ENCODE peak calls at places on chromosomes 6 and 20, in nine cellular contexts. J is left lung, T is nephron progenitor cell, E is astrocyte of the spinal cord, G is GM20000, V is cardiac fibroblast, Z is fibroblast of lung, I is AG04449, Y is A549. N is an unnamed sample.

GRCh38 chr6:148425443-148425842 is 82.8 kb downstream of the SASH1 start:
- DNase-seq in J (no peak), T (no peak), E (no peak), G (no peak), V (no peak), Z (no peak), I (no peak), Y (no peak), N (no peak)

GRCh38 chr6:128507337-128508310 is 12.8 kb downstream of the PTPRK start:
- DNase-seq in J (no peak), T (no peak), E (peak), G (no peak), V (peak), Z (peak), I (peak), Y (no peak), N (no peak)

GRCh38 chr20:420721-421574 is 12.8 kb downstream of the RBCK1 start:
- DNase-seq in J (no peak), T (no peak), E (no peak), G (no peak), V (no peak), Z (no peak), I (no peak), Y (peak), N (no peak)

GRCh38 chr20:38229376-38230252 is 30.9 kb downstream of the KIAA1755 start:
- DNase-seq in J (no peak), T (peak), E (no peak), G (peak), V (peak), Z (no peak), I (no peak), Y (no peak), N (no peak)

GRCh38 chr6:35496851-35497570 is at the start of gene TEAD3:
- DNase-seq in J (peak), T (peak), E (peak), G (peak), V (peak), Z (peak), I (no peak), Y (peak), N (peak)

GRCh38 chr20:63296411-63297299 is 3.7 kb downstream of the COL20A1 start:
- DNase-seq in J (no peak), T (no peak), E (no peak), G (no peak), V (no peak), Z (no peak), I (no peak), Y (no peak), N (no peak)

GRCh38 chr6:116218172-116218633 is 35.7 kb downstream of the TSPYL4 start:
- DNase-seq in J (no peak), T (no peak), E (peak), G (no peak), V (peak), Z (no peak), I (no peak), Y (no peak), N (no peak)

GRCh38 chr6:82076855-82077254 is 170.7 kb downstream of the IBTK start:
- DNase-seq in J (no peak), T (no peak), E (peak), G (no peak), V (peak), Z (no peak), I (no peak), Y (no peak), N (no peak)

GRCh38 chr20:24662286-24662685 is 192.9 kb downstream of the SYNDIG1 start:
- DNase-seq in J (no peak), T (no peak), E (no peak), G (no peak), V (no peak), Z (no peak), I (no peak), Y (no peak), N (no peak)

GRCh38 chr6:113596907-113597583 is 260.1 kb upstream of the MARCKS start:
- DNase-seq in J (no peak), T (peak), E (peak), G (no peak), V (peak), Z (peak), I (peak), Y (no peak), N (no peak)

GRCh38 chr6:21965953-21966539 is 330.8 kb downstream of the PRL start:
- DNase-seq in J (no peak), T (no peak), E (no peak), G (no peak), V (no peak), Z (no peak), I (no peak), Y (no peak), N (no peak)

GRCh38 chr20:33561981-33562601 is 72.2 kb downstream of the CBFA2T2 start:
- DNase-seq in J (peak), T (no peak), E (peak), G (no peak), V (peak), Z (peak), I (peak), Y (peak), N (no peak)

GRCh38 chr6:125197795-125198269 is 44.3 kb downstream of the TPD52L1 start:
- DNase-seq in J (peak), T (peak), E (peak), G (no peak), V (peak), Z (peak), I (no peak), Y (peak), N (no peak)

GRCh38 chr20:17225891-17226409 is 890 bp upstream of the PCSK2 start:
- DNase-seq in J (no peak), T (peak), E (no peak), G (no peak), V (no peak), Z (no peak), I (no peak), Y (no peak), N (no peak)

GRCh38 chr6:2542858-2543218 is 207.9 kb downstream of the MYLK4 start:
- DNase-seq in J (peak), T (no peak), E (peak), G (no peak), V (peak), Z (peak), I (no peak), Y (no peak), N (no peak)

GRCh38 chr6:9523462-9523861 is 891.4 kb downstream of the TFAP2A start:
- DNase-seq in J (no peak), T (no peak), E (peak), G (no peak), V (peak), Z (peak), I (peak), Y (no peak), N (no peak)

GRCh38 chr6:49909508-49910047 is 43.2 kb upstream of the CRISP1 start:
- DNase-seq in J (no peak), T (no peak), E (no peak), G (no peak), V (no peak), Z (no peak), I (no peak), Y (no peak), N (no peak)

GRCh38 chr20:37939701-37940151 is 36.8 kb downstream of the VSTM2L start:
- DNase-seq in J (no peak), T (no peak), E (no peak), G (no peak), V (no peak), Z (no peak), I (no peak), Y (no peak), N (no peak)

GRCh38 chr20:50788045-50788867 is 6.6 kb upstream of the BCAS4 start:
- DNase-seq in J (no peak), T (no peak), E (peak), G (no peak), V (peak), Z (peak), I (no peak), Y (peak), N (no peak)

GRCh38 chr6:107620736-107621135 is 130.8 kb downstream of the SOBP start:
- DNase-seq in J (no peak), T (no peak), E (no peak), G (no peak), V (peak), Z (peak), I (no peak), Y (no peak), N (no peak)

GRCh38 chr20:50690562-50690978 is 772 bp downstream of the RIPOR3 start:
- DNase-seq in J (no peak), T (no peak), E (peak), G (no peak), V (no peak), Z (no peak), I (no peak), Y (no peak), N (no peak)

GRCh38 chr20:23270427-23270911 is 80.1 kb upstream of the NXT1 start:
- DNase-seq in J (no peak), T (no peak), E (peak), G (no peak), V (peak), Z (peak), I (peak), Y (no peak), N (no peak)

GRCh38 chr6:123036663-123037062 is 40.6 kb downstream of the CLVS2 start:
- DNase-seq in J (no peak), T (no peak), E (no peak), G (no peak), V (no peak), Z (no peak), I (no peak), Y (no peak), N (no peak)

GRCh38 chr6:11921017-11921438 is 91.1 kb upstream of the HIVEP1 start:
- DNase-seq in J (peak), T (no peak), E (peak), G (no peak), V (peak), Z (peak), I (peak), Y (peak), N (no peak)

GRCh38 chr6:12957321-12958051 is 240.9 kb downstream of the PHACTR1 start:
- DNase-seq in J (peak), T (peak), E (peak), G (peak), V (peak), Z (peak), I (no peak), Y (peak), N (no peak)

GRCh38 chr6:33766921-33767700 is 20.4 kb upstream of the IP6K3 start:
- DNase-seq in J (no peak), T (no peak), E (no peak), G (no peak), V (no peak), Z (no peak), I (no peak), Y (no peak), N (no peak)

GRCh38 chr6:95240514-95240913 is 336.8 kb upstream of the MANEA start:
- DNase-seq in J (no peak), T (no peak), E (no peak), G (no peak), V (peak), Z (no peak), I (no peak), Y (no peak), N (no peak)

GRCh38 chr6:142537612-142538478 is 236.0 kb downstream of the ADGRG6 start:
- DNase-seq in J (no peak), T (no peak), E (no peak), G (no peak), V (peak), Z (no peak), I (no peak), Y (no peak), N (no peak)
- TF ChIP-seq CTCF in J (peak), T (peak), E (peak), G (no peak), V (peak), Z (peak), I (peak), Y (peak), N (no peak)

GRCh38 chr6:149897855-149898744 is at the start of gene RAET1E:
- DNase-seq in J (no peak), T (no peak), E (no peak), G (no peak), V (no peak), Z (no peak), I (no peak), Y (no peak), N (no peak)
- TF ChIP-seq CTCF in J (no peak), T (no peak), E (peak), G (no peak), V (no peak), Z (no peak), I (no peak), Y (peak), N (no peak)

GRCh38 chr6:47646689-47647088 is 51.7 kb upstream of the ADGRF4 start:
- DNase-seq in J (no peak), T (no peak), E (no peak), G (no peak), V (no peak), Z (no peak), I (no peak), Y (no peak), N (no peak)
- TF ChIP-seq CTCF in J (no peak), T (no peak), E (no peak), G (no peak), V (no peak), Z (no peak), I (no peak), Y (no peak), N (no peak)

DNA sequence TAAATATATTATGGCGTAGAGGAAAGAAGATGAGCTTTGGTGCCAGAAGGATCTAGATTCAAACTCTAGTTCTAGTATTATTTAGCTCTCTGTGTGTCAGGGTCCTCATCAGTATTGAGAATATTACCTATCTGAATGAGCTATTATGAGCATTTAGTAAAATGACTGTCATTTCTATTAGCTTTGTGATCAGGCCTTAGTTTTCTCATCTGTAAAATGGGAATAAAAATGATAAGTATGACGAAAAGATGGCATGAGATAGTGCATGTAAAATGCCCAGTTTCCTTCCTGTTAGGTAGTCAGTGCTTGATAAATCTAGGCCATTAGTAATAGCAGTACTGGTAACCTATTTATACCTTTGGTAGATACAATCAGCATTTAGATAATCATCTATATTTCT is 35.1 kb downstream of the NOX3 start:
- DNase-seq in J (no peak), T (no peak), E (no peak), G (no peak), V (no peak), Z (no peak), I (no peak), Y (no peak), N (no peak)
- TF ChIP-seq CTCF in J (no peak), T (no peak), E (no peak), G (no peak), V (no peak), Z (no peak), I (no peak), Y (no peak), N (no peak)

GRCh38 chr6:111870751-111871064 is 2.5 kb downstream of the FYN start:
- DNase-seq in J (no peak), T (no peak), E (no peak), G (no peak), V (no peak), Z (no peak), I (no peak), Y (no peak), N (no peak)

GRCh38 chr6:111871207-111871606 is 2.0 kb downstream of the FYN start:
- DNase-seq in J (no peak), T (no peak), E (no peak), G (peak), V (no peak), Z (no peak), I (no peak), Y (no peak), N (no peak)

GRCh38 chr6:111872521-111873177 is 603 bp downstream of the FYN start:
- DNase-seq in J (peak), T (peak), E (peak), G (peak), V (peak), Z (peak), I (no peak), Y (no peak), N (peak)

GRCh38 chr6:111871725-111872520 is 1.3 kb downstream of the FYN start:
- DNase-seq in J (no peak), T (peak), E (peak), G (peak), V (peak), Z (peak), I (no peak), Y (peak), N (no peak)

DNA sequence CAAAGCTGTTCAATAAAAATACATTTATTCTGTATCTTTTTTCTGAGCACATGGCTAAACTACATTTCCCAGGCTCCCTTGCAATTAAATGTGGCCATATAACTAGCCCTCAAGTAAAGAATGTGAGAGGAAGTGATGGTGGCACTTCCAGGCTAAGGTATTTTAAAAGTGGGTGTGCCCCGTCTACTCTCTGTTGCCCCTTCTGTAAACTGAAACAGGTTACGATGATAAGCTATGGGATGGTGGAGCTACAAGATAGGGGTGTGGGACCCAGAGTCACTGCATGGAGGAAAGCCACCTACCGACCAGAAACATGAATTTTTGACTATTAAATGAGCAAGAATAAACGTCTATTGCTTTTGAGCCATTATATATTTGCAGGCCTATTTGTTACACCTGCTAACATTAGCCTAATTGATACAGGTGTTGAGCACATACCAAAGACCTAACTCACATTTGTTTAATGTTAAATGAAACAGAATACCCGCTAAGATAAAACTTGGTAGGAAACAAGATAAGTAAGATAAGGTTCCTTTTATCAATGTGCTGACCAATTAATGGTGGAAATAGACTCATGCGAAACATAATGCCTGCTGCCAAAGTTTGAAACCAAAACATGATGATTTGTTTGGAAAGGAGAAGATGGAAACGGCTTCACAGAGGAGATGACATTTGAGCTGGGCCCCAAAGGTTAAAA is 3.0 kb downstream of the FYN start:
- DNase-seq in J (no peak), T (no peak), E (no peak), G (no peak), V (no peak), Z (peak), I (no peak), Y (no peak), N (no peak)
- TF ChIP-seq CTCF in J (no peak), T (no peak), E (no peak), G (no peak), V (no peak), Z (no peak), I (no peak), Y (no peak), N (peak)

GRCh38 chr20:41746635-41747034 is 128.5 kb upstream of the CHD6 start:
- DNase-seq in J (no peak), T (no peak), E (no peak), G (no peak), V (no peak), Z (no peak), I (no peak), Y (no peak), N (no peak)
- TF ChIP-seq CTCF in J (no peak), T (no peak), E (no peak), G (no peak), V (no peak), Z (no peak), I (no peak), Y (no peak), N (no peak)

GRCh38 chr20:7976015-7976414 is 35.8 kb upstream of the HAO1 start:
- DNase-seq in J (no peak), T (no peak), E (no peak), G (no peak), V (peak), Z (no peak), I (no peak), Y (no peak), N (no peak)

GRCh38 chr20:7984192-7984591 is 35.4 kb downstream of the TMX4 start:
- DNase-seq in J (no peak), T (no peak), E (no peak), G (no peak), V (no peak), Z (no peak), I (no peak), Y (no peak), N (no peak)

GRCh38 chr20:7985916-7986315 is 33.6 kb downstream of the TMX4 start:
- DNase-seq in J (no peak), T (no peak), E (no peak), G (no peak), V (no peak), Z (no peak), I (no peak), Y (no peak), N (no peak)

GRCh38 chr20:7981374-7981773 is 38.2 kb downstream of the TMX4 start:
- DNase-seq in J (no peak), T (no peak), E (no peak), G (no peak), V (no peak), Z (no peak), I (no peak), Y (no peak), N (no peak)

GRCh38 chr20:7980332-7981046 is 39.1 kb downstream of the TMX4 start:
- DNase-seq in J (no peak), T (peak), E (peak), G (peak), V (peak), Z (peak), I (no peak), Y (peak), N (no peak)
- TF ChIP-seq CTCF in J (peak), T (peak), E (peak), G (peak), V (peak), Z (peak), I (peak), Y (peak), N (peak)

N was measured in CD8-positive, alpha-beta T cell.